ENCODE peak calls at places on chromosomes 3 and 15, in five cellular contexts. W is natural killer cell, R is fibroblast of villous mesenchyme, V is right lobe of liver, P is neural crest cell. D is an unnamed sample.
A peak's percentile ranks its signal among the peaks of the same experiment; 100 is the strongest.

GRCh38 chr3:43327184-43327950 is 41.0 kb downstream of the SNRK start:
- DNase-seq in W (no peak), V (no peak), R (peak; percentile 95), P (no peak), D (no peak)

GRCh38 chr3:149894211-149894610 is 76.5 kb downstream of the PFN2 start:
- DNase-seq in P (no peak), W (no peak), V (no peak), R (peak; percentile 12), D (no peak)

GRCh38 chr15:50909044-50909342 is 510 bp downstream of the AP4E1 start:
- DNase-seq in R (peak; percentile 48), P (no peak), W (no peak), V (no peak), D (no peak)

GRCh38 chr3:184368804-184369183 is 7.3 kb downstream of the POLR2H start:
- DNase-seq in R (no peak), P (no peak), V (peak; percentile 82), W (no peak), D (peak; percentile 83)

GRCh38 chr3:4207672-4208071 is 95.5 kb upstream of the SETMAR start:
- DNase-seq in R (no peak), W (no peak), V (no peak), P (no peak), D (no peak)

GRCh38 chr3:33240261-33240660 is 21.7 kb upstream of the SUSD5 start:
- DNase-seq in P (no peak), V (no peak), W (no peak), R (no peak), D (no peak)

GRCh38 chr3:137866001-137866400 is 101.9 kb downstream of the SOX14 start:
- DNase-seq in V (no peak), R (no peak), P (no peak), W (no peak), D (no peak)

GRCh38 chr3:37096292-37096691 is 78.1 kb downstream of the LRRFIP2 start:
- DNase-seq in P (no peak), V (no peak), R (peak; percentile 55), W (no peak), D (peak; percentile 64)

GRCh38 chr15:62439543-62440016 is 274.5 kb upstream of the C2CD4B start:
- DNase-seq in W (no peak), R (peak; percentile 79), V (no peak), P (no peak), D (peak; percentile 45)

GRCh38 chr15:67370206-67370954 is 115.8 kb downstream of the IQCH start:
- DNase-seq in P (no peak), W (no peak), V (no peak), R (no peak), D (no peak)

GRCh38 chr15:42143866-42144625 is 12.4 kb downstream of the PLA2G4F start:
- DNase-seq in R (no peak), V (peak; percentile 33), P (no peak), W (no peak), D (no peak)

GRCh38 chr15:65896231-65896630 is 26.9 kb downstream of the RAB11A start:
- DNase-seq in V (no peak), P (no peak), W (no peak), R (no peak), D (no peak)

GRCh38 chr15:52071570-52071969 is 41.0 kb downstream of the BCL2L10 start:
- DNase-seq in W (no peak), P (no peak), V (peak; percentile 83), R (no peak), D (no peak)

GRCh38 chr15:57554821-57555185 is 36.9 kb upstream of the MYZAP start:
- DNase-seq in P (no peak), W (no peak), R (no peak), V (no peak), D (no peak)

GRCh38 chr3:88149146-88149515 is 628 bp upstream of the C3orf38 start:
- DNase-seq in P (no peak), W (no peak), V (no peak), R (no peak), D (peak; percentile 25)

GRCh38 chr15:60372223-60372622 is 25.6 kb downstream of the ANXA2 start:
- DNase-seq in P (no peak), R (no peak), V (no peak), W (no peak), D (no peak)

GRCh38 chr3:51139616-51140015 is 245.5 kb upstream of the MANF start:
- DNase-seq in V (no peak), P (no peak), W (no peak), R (no peak), D (no peak)

DNA sequence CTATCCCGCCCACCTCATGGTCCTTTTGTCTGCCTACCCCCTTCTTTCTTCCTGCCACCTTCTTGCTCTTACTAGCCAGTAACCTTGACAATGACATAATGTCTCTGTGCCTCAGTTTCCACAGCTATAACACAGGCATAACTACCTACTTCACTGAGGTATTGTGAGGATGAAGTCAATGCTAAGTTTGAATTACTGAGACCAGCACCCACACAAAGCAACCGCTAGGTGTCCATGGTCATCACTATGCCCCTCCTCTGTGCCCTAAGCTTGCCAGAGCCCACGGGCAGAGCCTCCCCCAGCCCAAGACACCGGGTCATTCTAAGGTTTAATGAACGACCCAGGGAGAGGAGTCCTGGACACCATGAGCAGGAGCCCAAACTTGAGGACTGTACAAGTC is 101.6 kb downstream of the OXNAD1 start:
- DNase-seq in V (no peak), P (no peak), R (no peak), W (no peak), D (no peak)
- TF ChIP-seq CTCF in V (no peak), P (peak; percentile 33), R (no peak), W (no peak), D (no peak)

GRCh38 chr3:45507820-45508317 is 86.7 kb upstream of the LIMD1 start:
- DNase-seq in V (no peak), W (no peak), P (peak; percentile 49), R (peak; percentile 93), D (peak; percentile 13)
- TF ChIP-seq CTCF in V (no peak), W (no peak), P (peak; percentile 65), R (peak; percentile 75), D (peak; percentile 49)

DNA sequence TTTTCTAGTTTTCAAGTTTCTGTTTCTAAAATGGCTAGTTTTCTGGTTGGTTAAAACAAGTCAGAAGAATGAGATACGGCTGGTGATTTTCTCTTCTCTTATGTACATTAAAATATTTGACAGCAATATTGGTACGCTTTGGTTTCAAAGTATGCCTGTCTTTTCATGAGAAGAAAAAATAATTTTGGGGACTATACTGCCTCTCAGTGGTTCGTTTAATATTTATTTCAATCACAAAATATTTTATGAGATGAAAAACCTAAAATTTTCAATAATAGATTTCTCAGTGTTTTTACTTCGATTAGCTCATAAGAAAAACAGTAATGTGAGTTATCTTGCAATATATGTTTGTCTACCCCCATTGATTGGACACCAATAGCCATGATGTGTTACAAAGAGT is 72.8 kb upstream of the AADACL2 start:
- DNase-seq in P (no peak), V (no peak), R (peak; percentile 23), W (no peak), D (no peak)
- TF ChIP-seq CTCF in P (no peak), V (peak; percentile 30), R (peak; percentile 9), W (no peak), D (peak; percentile 58)

GRCh38 chr15:85800460-85801123 is 5.9 kb upstream of the KLHL25 start:
- DNase-seq in R (peak; percentile 56), W (no peak), P (no peak), V (peak; percentile 91), D (peak; percentile 76)
- TF ChIP-seq CTCF in R (no peak), W (no peak), P (no peak), V (peak; percentile 50), D (peak; percentile 35)

GRCh38 chr15:98174286-98174685 is 213.8 kb downstream of the ARRDC4 start:
- DNase-seq in W (no peak), R (no peak), V (no peak), P (no peak), D (peak; percentile 18)
- TF ChIP-seq CTCF in W (no peak), R (no peak), V (no peak), P (no peak), D (peak; percentile 45)

GRCh38 chr15:20280933-20281463 is 260.6 kb downstream of the GOLGA6L6 start:
- DNase-seq in P (no peak), R (no peak), V (peak; percentile 52), W (peak; percentile 25), D (no peak)
- TF ChIP-seq CTCF in P (no peak), R (no peak), V (no peak), W (no peak), D (no peak)

GRCh38 chr3:124574012-124574411 is 156.2 kb upstream of the UMPS start:
- DNase-seq in V (no peak), R (no peak), P (no peak), W (no peak), D (no peak)

GRCh38 chr3:124577494-124578167 is 152.6 kb upstream of the UMPS start:
- DNase-seq in W (no peak), R (no peak), V (no peak), P (no peak), D (no peak)

GRCh38 chr3:124579641-124580040 is 150.6 kb upstream of the UMPS start:
- DNase-seq in P (no peak), W (no peak), V (no peak), R (no peak), D (no peak)

GRCh38 chr3:124572851-124573405 is 157.3 kb upstream of the UMPS start:
- DNase-seq in W (no peak), R (no peak), P (no peak), V (no peak), D (no peak)

GRCh38 chr3:124576565-124577493 is 153.4 kb upstream of the UMPS start:
- DNase-seq in P (no peak), W (no peak), V (no peak), R (no peak), D (no peak)
- TF ChIP-seq CTCF in P (peak; percentile 18), W (no peak), V (peak; percentile 8), R (no peak), D (peak; percentile 31)

DNA sequence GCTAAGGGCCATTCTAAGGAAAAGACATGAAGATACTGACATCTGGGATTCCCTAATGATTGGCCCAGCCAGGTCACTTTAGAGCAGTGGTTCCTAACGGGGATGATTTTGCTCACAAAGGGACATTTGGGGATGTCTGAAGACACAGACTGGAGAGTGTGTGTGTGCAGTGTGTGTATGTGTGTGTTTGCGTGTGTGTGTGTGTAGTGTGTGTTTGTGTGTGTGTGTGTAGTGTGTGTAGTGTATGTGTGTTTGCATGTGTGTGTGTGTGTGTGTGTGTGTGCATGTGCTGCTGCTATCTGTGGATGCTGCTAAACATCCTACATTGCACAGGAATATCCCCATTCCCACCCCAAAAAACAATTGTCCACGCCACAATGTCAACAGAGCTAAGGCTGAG is 12.4 kb upstream of the LYSMD4 start:
- DNase-seq in W (no peak), V (no peak), P (no peak), R (no peak), D (no peak)
- TF ChIP-seq CTCF in W (no peak), V (no peak), P (no peak), R (no peak), D (no peak)